ENCODE peak calls at places on chromosomes 12 and 14, in six cellular contexts. G, T, J, Y, R and B are unnamed samples. For H3K4me1, the result is how much of the 10 kb centered on the place peaks cover.

GRCh38 chr14:55136868-55137785 is 8.1 kb downstream of the LGALS3 start:
- DNase-seq in T (peak), G (no peak), Y (peak), J (peak), R (no peak), B (no peak)

GRCh38 chr12:13390381-13390856 is 193.9 kb downstream of the EMP1 start:
- DNase-seq in Y (peak), G (peak), R (no peak), J (peak), T (peak), B (no peak)

GRCh38 chr12:77377116-77377515 is 311.7 kb upstream of the E2F7 start:
- DNase-seq in R (no peak), Y (peak), J (peak), G (no peak), T (peak), B (no peak)

GRCh38 chr12:117686911-117687377 is 281.8 kb downstream of the KSR2 start:
- DNase-seq in T (no peak), R (no peak), Y (no peak), G (no peak), J (no peak), B (no peak)

GRCh38 chr12:102167821-102168605 is 29.6 kb downstream of the PMCH start:
- DNase-seq in G (no peak), R (no peak), T (no peak), J (peak), Y (peak), B (no peak)

GRCh38 chr12:123126294-123127144 is 24.4 kb downstream of the PITPNM2 start:
- DNase-seq in T (peak), R (no peak), G (peak), J (peak), Y (peak), B (no peak)

GRCh38 chr14:22220427-22220826 is 368.6 kb downstream of the DAD1 start:
- DNase-seq in G (no peak), T (peak), R (no peak), J (peak), Y (peak), B (no peak)

GRCh38 chr14:68894802-68895201 is 84.3 kb downstream of the ACTN1 start:
- DNase-seq in T (peak), G (peak), Y (peak), R (no peak), J (peak), B (no peak)

GRCh38 chr12:109600481-109600880 is 26.9 kb downstream of the MVK start:
- DNase-seq in Y (no peak), J (no peak), R (no peak), G (no peak), T (no peak), B (no peak)

GRCh38 chr14:102910442-102910841 is 12.0 kb upstream of the AMN start:
- DNase-seq in J (no peak), R (no peak), G (no peak), Y (no peak), T (no peak), B (no peak)

GRCh38 chr12:106048016-106048415 is 90.7 kb downstream of the NUAK1 start:
- DNase-seq in T (no peak), G (no peak), Y (no peak), J (no peak), R (no peak), B (no peak)

GRCh38 chr12:14993537-14994266 is 20.9 kb downstream of the PDE6H start:
- DNase-seq in G (no peak), J (peak), T (no peak), Y (peak), R (no peak), B (no peak)

GRCh38 chr14:77032483-77032853 is 4.0 kb upstream of the IRF2BPL start:
- DNase-seq in G (no peak), R (no peak), Y (no peak), J (no peak), T (no peak), B (no peak)
- H3K4me1 ChIP-seq in G (under half), R (half or more), Y (under half), J (under half), T (under half), B (under half)

DNA sequence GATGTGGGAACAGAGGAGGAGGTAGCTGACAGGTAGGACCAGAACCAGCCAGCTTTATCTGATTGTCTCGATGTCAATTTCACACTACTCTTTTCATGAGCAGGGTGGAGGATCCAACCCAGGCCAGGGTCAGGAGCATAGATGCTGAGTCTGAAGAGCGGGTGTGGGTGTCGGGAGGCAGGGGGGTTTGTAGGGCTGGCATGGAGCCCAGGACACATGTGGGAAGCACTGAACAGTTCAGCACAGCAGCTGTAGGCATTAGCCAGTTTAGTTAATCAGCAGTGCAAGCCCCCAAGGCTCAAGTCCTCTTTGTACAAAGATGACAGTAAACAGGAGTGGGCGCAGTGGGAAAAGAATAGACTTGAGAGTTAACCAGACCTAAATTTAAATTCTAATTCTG is 213.6 kb downstream of the PELI2 start:
- DNase-seq in J (peak), T (no peak), Y (peak), G (no peak), R (no peak), B (no peak)
- H3K4me1 ChIP-seq in J (under half), T (under half), Y (under half), G (under half), R (under half), B (under half)

GRCh38 chr12:92432724-92433281 is 270.0 kb upstream of the PLEKHG7 start:
- DNase-seq in T (no peak), J (no peak), Y (no peak), G (no peak), R (no peak), B (no peak)
- H3K4me1 ChIP-seq in T (under half), J (under half), Y (under half), G (under half), R (under half), B (under half)

DNA sequence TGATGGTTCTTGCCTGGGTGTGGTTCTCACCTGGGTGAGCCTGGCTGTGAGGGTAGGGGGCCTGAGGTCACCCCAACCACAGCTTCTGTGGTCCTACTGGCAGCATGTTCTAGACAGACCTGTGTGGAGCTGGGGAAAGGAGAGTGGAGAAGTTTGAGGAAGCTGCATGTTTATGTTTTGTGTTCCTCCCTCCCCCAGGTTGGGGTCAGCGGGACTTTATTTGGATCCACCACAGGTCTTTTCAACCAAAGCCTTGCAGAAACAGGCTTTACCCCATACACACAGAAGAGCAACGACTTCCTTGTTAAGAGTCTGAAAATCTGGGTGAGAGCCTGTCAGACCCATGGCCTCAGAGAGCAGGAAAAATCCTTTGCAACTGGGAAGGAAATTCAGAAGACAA is 5.6 kb downstream of the CD9 start:
- DNase-seq in R (no peak), T (no peak), J (no peak), G (no peak), Y (no peak), B (no peak)
- H3K4me1 ChIP-seq in R (under half), T (under half), J (under half), G (half or more), Y (under half), B (under half)

GRCh38 chr12:116138781-116139180 is 138.7 kb downstream of the MED13L start:
- DNase-seq in T (peak), G (no peak), R (no peak), Y (no peak), J (no peak), B (no peak)

GRCh38 chr12:116135209-116135930 is 142.1 kb downstream of the MED13L start:
- DNase-seq in J (peak), R (no peak), G (no peak), Y (peak), T (peak), B (no peak)

GRCh38 chr12:116138380-116138779 is 139.1 kb downstream of the MED13L start:
- DNase-seq in G (no peak), Y (no peak), T (no peak), J (no peak), R (no peak), B (no peak)

GRCh38 chr12:116136340-116136739 is 141.2 kb downstream of the MED13L start:
- DNase-seq in G (no peak), Y (peak), T (no peak), J (peak), R (no peak), B (no peak)

DNA sequence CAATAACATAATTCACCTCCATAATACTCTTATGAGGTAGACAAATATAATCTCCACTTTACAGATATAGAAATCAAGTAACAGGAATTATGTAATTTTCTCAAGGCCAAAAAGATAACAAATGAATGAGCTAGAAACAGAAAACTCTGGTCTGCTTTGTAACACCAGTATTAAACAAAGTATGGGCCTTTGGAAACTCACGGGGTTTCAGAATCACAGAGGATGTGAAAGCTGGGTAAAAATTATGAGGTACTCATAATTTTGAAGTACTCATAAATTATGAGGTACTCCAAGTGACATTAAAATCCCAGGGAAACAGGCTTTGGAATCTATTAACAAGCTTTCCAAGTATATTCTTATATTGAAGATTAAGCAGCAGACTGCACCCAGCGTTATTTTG is 140.2 kb downstream of the MED13L start:
- DNase-seq in R (no peak), Y (no peak), T (no peak), J (no peak), G (no peak), B (no peak)
- H3K4me1 ChIP-seq in R (under half), Y (under half), T (under half), J (under half), G (under half), B (under half)

GRCh38 chr12:69500631-69501030 is 30.4 kb downstream of the FRS2 start:
- DNase-seq in G (no peak), T (no peak), Y (peak), J (no peak), R (no peak), B (no peak)
- H3K4me1 ChIP-seq in G (under half), T (under half), Y (under half), J (under half), R (under half), B (under half)

DNA sequence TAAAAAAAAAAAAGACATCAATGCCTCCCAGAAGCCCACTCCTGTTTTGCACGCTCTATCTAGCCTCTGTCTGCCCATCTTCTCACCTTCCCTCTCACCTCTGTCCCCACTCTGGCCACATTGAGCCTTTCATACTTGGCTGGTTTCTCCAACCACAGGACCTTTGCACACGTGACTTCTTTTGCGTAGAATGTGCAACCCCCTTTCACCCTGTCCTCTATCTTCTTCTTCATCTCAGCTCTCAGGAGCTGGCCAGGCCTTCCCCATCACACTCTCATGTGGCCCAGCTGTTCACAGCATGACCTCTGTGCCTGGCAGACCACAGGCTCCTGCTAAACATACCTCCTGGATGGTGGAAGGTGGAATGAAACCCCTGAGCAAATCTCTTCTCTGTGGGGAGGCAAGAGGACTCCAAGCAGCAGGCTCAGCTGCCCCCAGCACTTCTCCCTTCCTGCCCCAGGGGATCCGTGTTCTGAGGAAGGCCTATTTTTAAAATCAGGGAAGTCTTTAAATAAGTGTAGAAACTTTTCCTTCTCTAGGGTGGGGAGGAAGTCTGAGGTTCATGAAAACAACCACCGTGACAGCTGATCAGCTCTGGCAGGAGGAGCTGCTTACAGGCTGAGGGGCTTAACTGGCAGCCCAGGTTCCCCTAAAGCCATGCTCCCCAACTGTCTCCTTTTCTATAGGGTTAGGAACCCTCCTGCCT is 11.6 kb downstream of the HVCN1 start:
- DNase-seq in R (no peak), G (no peak), T (no peak), Y (no peak), J (no peak), B (no peak)
- H3K4me1 ChIP-seq in R (under half), G (under half), T (under half), Y (under half), J (under half), B (under half)

DNA sequence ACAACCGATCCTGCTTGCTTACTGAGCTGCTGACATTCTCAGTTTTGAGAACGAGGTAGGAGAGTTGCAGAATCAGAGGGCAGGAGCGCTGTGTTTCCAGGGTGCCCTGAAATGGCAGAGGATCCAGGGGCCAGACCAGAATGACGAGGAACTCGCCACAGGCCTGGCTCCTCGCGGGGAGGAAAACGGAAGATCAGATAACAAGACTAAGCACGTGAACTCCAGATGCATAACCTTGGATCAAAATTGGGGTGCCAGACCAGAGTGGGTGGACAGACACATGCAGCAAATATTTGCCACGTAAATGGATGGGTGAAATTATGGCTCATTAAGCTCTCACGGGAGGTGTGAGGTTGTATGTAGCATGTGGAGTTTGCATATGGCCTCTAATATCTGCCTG is 46.5 kb downstream of the ELK3 start:
- DNase-seq in R (no peak), T (no peak), Y (no peak), G (no peak), J (no peak), B (no peak)
- H3K4me1 ChIP-seq in R (half or more), T (under half), Y (under half), G (under half), J (under half), B (under half)

GRCh38 chr12:52216807-52217206 is 16.2 kb upstream of the KRT7 start:
- DNase-seq in T (no peak), J (no peak), Y (no peak), G (no peak), R (no peak), B (no peak)
- H3K4me1 ChIP-seq in T (half or more), J (under half), Y (under half), G (under half), R (under half), B (under half)

GRCh38 chr14:99808515-99808914 is 15.3 kb downstream of the EML1 start:
- DNase-seq in G (no peak), T (no peak), Y (no peak), J (no peak), R (no peak), B (no peak)

GRCh38 chr14:99806040-99806439 is 12.8 kb downstream of the EML1 start:
- DNase-seq in R (no peak), T (no peak), G (no peak), J (no peak), Y (no peak), B (no peak)

GRCh38 chr14:99806841-99807240 is 13.6 kb downstream of the EML1 start:
- DNase-seq in G (no peak), Y (no peak), R (no peak), T (no peak), J (no peak), B (no peak)

GRCh38 chr14:99808133-99808505 is 14.9 kb downstream of the EML1 start:
- DNase-seq in Y (no peak), T (no peak), J (no peak), R (no peak), G (no peak), B (no peak)

DNA sequence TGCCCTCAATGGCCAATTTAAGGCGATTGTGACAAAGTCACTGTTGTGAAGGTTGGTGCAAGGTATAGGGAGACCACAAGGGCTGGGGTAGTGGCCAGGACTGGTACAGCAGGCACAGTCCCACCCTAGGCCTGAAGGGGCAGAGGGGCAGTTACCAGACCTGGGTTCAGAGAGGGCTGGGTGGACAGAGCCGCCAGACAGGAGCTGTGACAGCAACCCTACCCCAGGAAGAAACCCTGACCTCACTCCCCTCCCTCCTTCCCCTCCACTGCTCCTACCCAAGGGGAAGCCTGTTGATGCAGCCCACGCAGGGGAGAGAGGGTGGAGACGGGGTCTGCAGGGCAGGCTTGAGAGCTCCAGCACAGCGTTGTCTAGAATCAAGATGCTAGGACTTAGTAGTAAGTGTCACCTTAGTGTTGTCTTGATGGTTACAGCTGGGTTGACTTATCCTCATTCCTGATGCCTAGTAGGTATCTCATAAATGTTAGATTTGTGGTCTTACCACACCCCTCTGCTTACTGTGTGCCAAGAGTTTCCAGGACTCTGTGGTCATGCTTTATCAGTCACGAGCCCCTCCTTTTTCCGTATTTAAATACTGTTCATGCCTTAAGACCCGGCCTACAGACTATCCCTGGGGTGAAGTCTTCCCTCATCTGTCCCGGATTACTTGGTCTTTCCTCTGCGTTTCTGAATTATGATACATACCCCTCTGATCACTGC is 14.4 kb downstream of the EML1 start:
- DNase-seq in J (no peak), G (no peak), R (no peak), Y (no peak), T (no peak), B (no peak)
- H3K4me1 ChIP-seq in J (under half), G (under half), R (under half), Y (under half), T (under half), B (under half)